ENCODE peak calls at places on chromosome 3, in four cellular contexts. L is GM12878, T is GM12891, C is SK-N-MC. P is an unnamed sample.

GRCh38 chr3:43043071-43043766 is 62.7 kb downstream of the POMGNT2 start:
- DNase-seq in T (no peak), C (no peak), L (no peak), P (no peak)

GRCh38 chr3:114496021-114496434 is 202.2 kb downstream of the TIGIT start:
- DNase-seq in T (no peak), L (no peak), C (no peak), P (no peak)

GRCh38 chr3:133745108-133745507 is 1.1 kb upstream of the TF start:
- DNase-seq in L (no peak), T (no peak), C (no peak), P (no peak)

GRCh38 chr3:72719137-72719536 is 129.1 kb downstream of the SHQ1 start:
- DNase-seq in T (no peak), L (no peak), C (no peak), P (no peak)

GRCh38 chr3:187014417-187014864 is 84.1 kb downstream of the ST6GAL1 start:
- DNase-seq in T (no peak), C (no peak), L (no peak), P (no peak)

GRCh38 chr3:101836907-101837598 is 12.3 kb upstream of the NFKBIZ start:
- DNase-seq in T (no peak), L (no peak), C (no peak), P (no peak)

GRCh38 chr3:182212479-182213076 is 500.9 kb downstream of the SOX2 start:
- DNase-seq in T (no peak), C (no peak), L (no peak), P (no peak)

GRCh38 chr3:124576565-124577493 is 153.4 kb upstream of the UMPS start:
- DNase-seq in L (peak; percentile 30), T (no peak), C (no peak), P (no peak)

GRCh38 chr3:72176537-72177041 is 391.6 kb upstream of the PROK2 start:
- DNase-seq in C (no peak), L (peak; percentile 93), T (peak; percentile 49), P (peak; percentile 56)

GRCh38 chr3:45330500-45331295 is 57.7 kb upstream of the LARS2 start:
- DNase-seq in T (no peak), C (no peak), L (no peak), P (no peak)

GRCh38 chr3:193190387-193190786 is 50.6 kb upstream of the PLAAT1 start:
- DNase-seq in L (no peak), C (peak; percentile 34), T (peak; percentile 10), P (no peak)

GRCh38 chr3:35708394-35708793 is 69.1 kb downstream of the ARPP21 start:
- DNase-seq in C (no peak), T (no peak), L (no peak), P (no peak)

GRCh38 chr3:112930771-112931170 is 44.1 kb downstream of the CD200R1 start:
- DNase-seq in T (no peak), L (no peak), C (no peak), P (no peak)

GRCh38 chr3:133494469-133494868 is 79.0 kb upstream of the CDV3 start:
- DNase-seq in C (no peak), T (no peak), L (no peak), P (no peak)

GRCh38 chr3:157501863-157502262 is 1.4 kb downstream of the VEPH1 start:
- DNase-seq in L (no peak), T (no peak), C (no peak), P (no peak)

GRCh38 chr3:157467165-157467564 is 30.5 kb downstream of the PTX3 start:
- DNase-seq in C (no peak), L (no peak), T (no peak), P (no peak)

GRCh38 chr3:39631136-39631535 is 163.7 kb downstream of the MOBP start:
- DNase-seq in T (no peak), C (no peak), L (no peak), P (no peak)

GRCh38 chr3:74233091-74233490 is 381.4 kb downstream of the CNTN3 start:
- DNase-seq in C (no peak), L (no peak), T (no peak), P (no peak)

GRCh38 chr3:112736386-112736785 is 95.4 kb upstream of the CCDC80 start:
- DNase-seq in T (no peak), L (no peak), C (no peak), P (no peak)

GRCh38 chr3:55541016-55541415 is 53.9 kb upstream of the WNT5A start:
- DNase-seq in L (no peak), T (no peak), C (no peak), P (no peak)

GRCh38 chr3:146970236-146970635 is 365.1 kb upstream of the PLSCR5 start:
- DNase-seq in L (no peak), T (no peak), C (no peak), P (no peak)